ENCODE peak calls at places on chromosomes 4 and X, in seven cellular contexts. T is tibial nerve, V is HepG2, F is transverse colon, S is suprapubic skin, M is K562, U is A549. B is an unnamed sample. For H3K9me3, the result is how much of the 10 kb centered on the place peaks cover.

GRCh38 chr4:52144303-52144849 is 93.3 kb downstream of the SPATA18 start:
- DNase-seq in T (no peak), U (no peak), F (no peak), V (peak), S (no peak), M (no peak), B (no peak)

GRCh38 chr4:14264437-14264836 is 636.9 kb upstream of the BOD1L1 start:
- DNase-seq in U (no peak), S (no peak), V (no peak), M (no peak), F (no peak), T (no peak), B (no peak)

GRCh38 chrX:153779891-153780677 is 757 bp upstream of the SRPK3 start:
- DNase-seq in S (no peak), U (no peak), V (no peak), M (no peak), T (no peak), F (no peak), B (no peak)

GRCh38 chrX:15855562-15856256 is 1.1 kb upstream of the AP1S2 start:
- DNase-seq in M (peak), T (no peak), F (no peak), S (no peak), V (no peak), U (no peak), B (no peak)

GRCh38 chrX:109987884-109988283 is 15.0 kb upstream of the TMEM164 start:
- DNase-seq in T (no peak), V (no peak), U (no peak), M (no peak), F (no peak), S (no peak), B (no peak)

GRCh38 chr4:127685292-127685691 is 44.9 kb upstream of the SLC25A31 start:
- DNase-seq in M (no peak), V (peak), S (no peak), T (no peak), U (no peak), F (no peak), B (no peak)

GRCh38 chr4:184267673-184268573 is 50.2 kb upstream of the ENPP6 start:
- DNase-seq in F (peak), V (peak), S (no peak), T (no peak), U (peak), M (peak), B (no peak)

GRCh38 chr4:4559596-4559995 is 17.7 kb upstream of the STX18 start:
- DNase-seq in F (no peak), T (no peak), M (no peak), S (no peak), U (no peak), V (no peak), B (no peak)

GRCh38 chrX:105650577-105650976 is 171.8 kb upstream of the NRK start:
- DNase-seq in V (no peak), S (no peak), T (no peak), F (no peak), M (no peak), U (no peak), B (no peak)

GRCh38 chrX:21932277-21932996 is 8.1 kb upstream of the SMS start:
- DNase-seq in M (no peak), S (no peak), F (no peak), V (peak), U (no peak), T (no peak), B (no peak)

GRCh38 chr4:125319311-125319710 is 4.6 kb downstream of the FAT4 start:
- DNase-seq in F (no peak), U (no peak), M (no peak), T (no peak), V (no peak), S (no peak), B (no peak)

GRCh38 chr4:40550900-40551546 is 78.6 kb downstream of the RBM47 start:
- DNase-seq in V (peak), S (no peak), M (peak), T (no peak), U (peak), F (peak), B (no peak)

GRCh38 chr4:67915400-67915966 is 31.7 kb upstream of the TMPRSS11D start:
- DNase-seq in T (no peak), M (no peak), V (no peak), S (no peak), F (no peak), U (no peak), B (no peak)

GRCh38 chr4:184007891-184008290 is 102.8 kb downstream of the STOX2 start:
- DNase-seq in M (no peak), U (no peak), T (no peak), F (no peak), S (no peak), V (no peak), B (no peak)

GRCh38 chrX:15816886-15817285 is 26.6 kb downstream of the ZRSR2 start:
- DNase-seq in S (no peak), T (no peak), F (no peak), M (no peak), V (no peak), U (no peak), B (no peak)

GRCh38 chr4:8151165-8151650 is 7.4 kb downstream of the ABLIM2 start:
- DNase-seq in V (no peak), F (no peak), M (no peak), T (no peak), S (no peak), U (no peak), B (no peak)

GRCh38 chr4:176927117-176927516 is 134.4 kb upstream of the VEGFC start:
- DNase-seq in F (no peak), T (no peak), M (no peak), U (no peak), V (no peak), S (no peak), B (no peak)

GRCh38 chrX:102934624-102935023 is 2.4 kb upstream of the RAB40AL start:
- DNase-seq in F (peak), M (peak), U (peak), T (peak), S (no peak), V (peak), B (no peak)

GRCh38 chr4:25347473-25347872 is 29.6 kb upstream of the ANAPC4 start:
- DNase-seq in F (no peak), S (no peak), V (no peak), T (no peak), M (no peak), U (no peak), B (no peak)

GRCh38 chrX:151999813-152000212 is 25.3 kb upstream of the GABRE start:
- DNase-seq in U (no peak), M (no peak), F (no peak), T (no peak), V (no peak), S (no peak), B (no peak)

GRCh38 chrX:153735274-153735673 is 10.6 kb downstream of the ABCD1 start:
- DNase-seq in T (no peak), U (no peak), V (no peak), F (no peak), M (peak), S (no peak), B (no peak)

GRCh38 chr4:110296892-110297291 is 98.5 kb upstream of the ELOVL6 start:
- DNase-seq in M (no peak), F (no peak), U (no peak), T (no peak), S (no peak), V (no peak), B (no peak)
- TF ChIP-seq EP300 in M (no peak), F (no peak), U (no peak), T (no peak), S (no peak), V (no peak), B (no peak)

GRCh38 chr4:176995-177394 is 52.7 kb downstream of the ZNF718 start:
- DNase-seq in U (no peak), S (no peak), V (no peak), M (no peak), F (no peak), T (no peak), B (no peak)
- H3K9me3 ChIP-seq in U (under half), S (half or more), V (half or more), M (under half), F (half or more), T (half or more), B (half or more)

DNA sequence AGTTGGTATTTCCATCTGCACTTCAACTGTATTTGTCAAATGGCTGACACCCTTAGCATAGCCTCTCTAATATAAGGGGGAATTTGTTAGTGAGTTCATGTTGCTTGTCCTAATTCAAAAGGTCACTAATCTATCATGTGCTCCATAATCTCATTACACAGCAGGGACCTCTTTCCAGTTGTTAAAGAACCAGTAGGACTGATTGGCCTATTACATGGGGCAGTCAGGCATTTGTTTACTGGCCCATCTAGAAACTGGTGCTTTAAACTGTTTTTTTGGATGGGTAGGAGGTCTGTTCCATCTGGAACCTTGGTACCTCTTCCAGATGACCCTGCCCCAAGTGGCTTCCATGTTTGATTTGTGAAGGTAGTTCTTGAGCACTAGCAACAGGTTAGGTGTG is 11.4 kb downstream of the ANK2 start:
- DNase-seq in S (no peak), T (no peak), M (no peak), V (no peak), U (no peak), F (no peak), B (no peak)
- TF ChIP-seq EP300 in S (no peak), T (no peak), M (no peak), V (no peak), U (no peak), F (no peak), B (no peak)

DNA sequence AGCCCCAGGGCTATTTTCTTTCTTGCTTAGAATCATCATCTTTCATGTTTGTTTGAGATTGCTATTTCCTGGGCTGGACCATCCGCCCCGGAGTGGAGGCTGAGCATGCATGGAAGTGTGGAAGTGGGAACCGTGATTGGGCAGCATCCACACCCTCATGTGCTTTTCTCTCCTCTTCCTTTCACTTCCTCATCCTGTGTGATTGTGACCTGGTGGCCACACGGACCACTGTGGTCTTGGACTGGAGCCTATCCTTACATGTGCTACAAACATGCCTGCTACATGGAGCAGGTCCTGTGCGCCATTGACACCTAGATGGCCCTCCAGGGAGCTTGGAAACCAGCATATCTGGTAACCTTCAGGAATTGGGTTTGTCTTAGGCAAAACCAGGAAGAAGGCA is 175.9 kb upstream of the LCORL start:
- DNase-seq in F (no peak), T (no peak), S (no peak), M (no peak), V (no peak), U (no peak), B (no peak)
- H3K9me3 ChIP-seq in F (under half), T (under half), S (under half), M (under half), V (under half), U (under half), B (under half)

DNA sequence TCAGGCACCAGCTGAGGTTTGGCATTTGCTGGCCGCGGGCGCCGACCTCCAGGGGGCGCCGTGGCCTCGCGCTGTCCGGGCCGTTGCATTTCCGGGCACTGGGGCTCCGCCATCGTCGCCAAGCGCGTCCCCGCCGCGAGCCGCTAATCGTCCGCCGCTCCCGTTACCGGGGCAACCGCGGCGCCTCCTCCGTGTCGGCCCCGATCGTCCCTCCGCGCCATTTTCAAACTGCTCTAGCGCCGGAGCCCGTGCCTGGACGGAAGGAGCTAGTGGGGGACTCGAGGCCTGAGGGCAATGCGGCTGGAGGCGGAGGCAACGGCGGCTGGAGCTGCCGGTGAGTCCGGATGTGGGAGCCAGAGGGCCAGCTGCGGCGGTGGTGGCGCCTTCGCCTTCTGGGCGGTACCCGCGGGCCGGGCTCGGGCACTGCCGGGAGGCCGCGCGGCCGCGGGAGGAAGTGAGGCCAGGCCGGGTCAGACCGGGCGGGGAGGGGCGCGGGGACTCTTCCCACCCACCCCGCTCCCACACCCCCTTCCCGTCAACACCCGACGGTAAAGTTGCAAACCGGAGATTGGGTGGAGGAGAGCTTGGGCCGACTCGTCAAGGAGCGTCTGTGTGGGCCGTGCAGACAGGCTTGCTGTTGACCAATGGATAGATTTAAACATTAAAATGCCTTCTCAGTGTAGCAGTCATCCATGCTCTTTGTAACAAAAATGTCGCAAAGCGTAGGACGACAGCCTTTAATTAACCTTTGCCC is at the start of gene CEP135:
- DNase-seq in U (peak), S (peak), M (peak), F (peak), V (peak), T (peak), B (peak)
- TF ChIP-seq EP300 in U (no peak), S (no peak), M (peak), F (no peak), V (no peak), T (peak), B (no peak)

GRCh38 chr4:69610484-69610883 is 29.0 kb downstream of the UGT2A2 start:
- DNase-seq in S (no peak), U (no peak), M (no peak), V (no peak), F (no peak), T (no peak), B (no peak)
- H3K9me3 ChIP-seq in S (under half), U (under half), M (under half), V (under half), F (under half), T (under half), B (under half)

GRCh38 chr4:2937986-2938385 is 25.2 kb downstream of the NOP14 start:
- DNase-seq in U (no peak), S (peak), M (no peak), T (no peak), V (no peak), F (peak), B (peak)
- TF ChIP-seq EP300 in U (no peak), S (no peak), M (no peak), T (no peak), V (no peak), F (no peak), B (no peak)

DNA sequence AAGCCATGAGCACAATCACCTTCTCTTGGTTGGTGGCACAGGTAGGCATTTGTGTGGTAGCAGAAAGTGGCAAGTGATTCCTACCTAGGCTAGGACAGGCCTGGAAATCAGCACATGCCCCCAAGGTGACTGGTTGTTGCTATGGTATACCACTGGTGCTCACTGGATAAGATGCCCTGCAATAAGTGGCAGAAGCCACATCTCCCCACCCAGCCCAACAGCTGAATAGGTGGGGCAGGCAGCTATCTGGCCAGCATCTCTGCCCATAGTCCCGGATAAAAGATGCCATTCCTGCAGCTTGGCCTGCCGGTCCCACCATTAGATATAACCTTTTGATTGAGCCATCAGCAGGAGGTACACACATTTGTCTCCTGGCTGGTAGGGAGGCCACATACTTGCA is 21.1 kb downstream of the AMER1 start:
- DNase-seq in U (no peak), M (no peak), S (no peak), V (no peak), T (no peak), F (no peak), B (no peak)
- H3K9me3 ChIP-seq in U (under half), M (under half), S (under half), V (under half), T (under half), F (under half), B (under half)

DNA sequence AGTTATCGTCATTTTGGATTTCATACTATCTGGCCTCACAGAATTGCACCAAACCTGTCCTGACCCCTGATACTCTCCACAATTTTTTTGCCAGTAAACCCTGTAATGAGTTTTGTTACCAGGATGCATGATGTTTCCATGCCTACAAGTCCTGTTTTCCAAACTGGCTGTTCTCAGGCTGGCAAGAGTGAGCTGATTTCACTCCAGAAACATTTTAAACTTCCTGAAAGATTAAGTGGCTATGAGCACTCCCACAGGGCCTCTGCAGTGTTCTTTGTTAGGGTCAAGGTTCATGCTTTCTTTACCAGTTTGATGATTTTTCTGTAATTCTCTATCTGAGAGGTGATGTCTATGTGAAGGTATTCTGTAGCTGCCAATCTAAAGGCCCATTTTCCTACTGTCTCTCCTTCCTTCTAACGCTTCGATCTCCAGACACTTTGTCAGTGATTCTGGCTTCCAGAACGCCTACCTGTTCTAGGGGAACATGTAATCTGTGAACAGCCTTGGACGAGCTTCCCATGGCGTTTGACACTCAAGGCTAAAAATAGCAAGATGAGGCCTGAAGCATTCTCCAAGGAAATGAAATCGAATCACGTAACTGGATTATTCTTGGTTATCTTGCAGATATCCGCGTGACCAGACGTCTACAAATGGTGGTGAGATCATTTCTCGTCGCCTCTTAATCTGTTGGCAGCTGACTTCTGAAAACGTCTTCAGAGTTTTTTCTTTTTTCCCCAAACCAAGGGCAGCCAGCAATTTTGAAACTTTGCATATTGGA is 31.9 kb upstream of the PDLIM3 start:
- DNase-seq in F (no peak), S (no peak), U (no peak), M (no peak), T (no peak), V (peak), B (no peak)
- TF ChIP-seq EP300 in F (peak), S (no peak), U (no peak), M (no peak), T (peak), V (no peak), B (no peak)

DNA sequence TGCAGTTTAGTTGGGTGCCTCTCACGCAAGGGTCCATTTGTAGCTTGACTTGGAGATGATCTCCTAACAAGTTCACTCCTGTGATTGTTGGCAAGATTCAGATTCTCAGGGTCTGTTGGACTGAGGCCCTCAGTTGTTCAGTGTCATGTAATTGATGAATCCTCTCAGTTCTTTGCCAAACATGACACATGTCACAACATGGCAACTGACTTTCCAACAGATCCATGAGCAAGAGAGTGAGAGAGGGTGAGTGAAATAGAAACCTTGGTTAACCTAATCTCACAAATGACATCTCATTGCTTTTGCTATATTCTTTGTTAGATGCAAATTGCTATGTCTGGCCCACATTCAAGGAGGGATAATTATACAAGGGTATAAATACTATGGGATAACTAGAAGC is 231.0 kb upstream of the PCDH10 start:
- DNase-seq in F (no peak), M (no peak), V (no peak), T (no peak), U (no peak), S (no peak), B (no peak)
- H3K9me3 ChIP-seq in F (under half), M (under half), V (under half), T (under half), U (under half), S (under half), B (under half)